ENCODE peak calls at places on chromosomes 16 and 17, in four cellular contexts. Z is PC-3; X is CD8-positive, alpha-beta T cell; B is lung. O is an unnamed sample. For H3K4me1, the result is how much of the 10 kb centered on the place peaks cover.

GRCh38 chr17:2406903-2407790 is 6.3 kb upstream of the MNT start:
- DNase-seq in X (no peak), B (no peak), Z (peak), O (peak)

GRCh38 chr17:46875849-46876352 is 24.5 kb downstream of the WNT9B start:
- DNase-seq in B (no peak), X (no peak), Z (no peak), O (no peak)

GRCh38 chr17:80632046-80632581 is 87.5 kb downstream of the RPTOR start:
- DNase-seq in X (no peak), Z (no peak), B (no peak), O (no peak)

GRCh38 chr17:80071116-80071980 is 30.0 kb upstream of the GAA start:
- DNase-seq in X (no peak), Z (no peak), B (peak), O (peak)

GRCh38 chr17:6639651-6640535 is 618 bp downstream of the KIAA0753 start:
- DNase-seq in X (peak), B (no peak), Z (peak), O (no peak)

GRCh38 chr16:85724936-85725335 is 26.0 kb downstream of the C16orf74 start:
- DNase-seq in B (no peak), X (no peak), Z (no peak), O (no peak)

GRCh38 chr17:1462164-1463112 is 6.4 kb upstream of the CRK start:
- DNase-seq in X (no peak), B (no peak), Z (no peak), O (no peak)

GRCh38 chr17:11935734-11936406 is 61.4 kb downstream of the ZNF18 start:
- DNase-seq in B (peak), X (no peak), Z (peak), O (no peak)

GRCh38 chr16:53465606-53466290 is 31.5 kb downstream of the RBL2 start:
- DNase-seq in B (no peak), X (no peak), Z (peak), O (no peak)

GRCh38 chr17:68531252-68531651 is 19.0 kb downstream of the PRKAR1A start:
- DNase-seq in B (no peak), X (no peak), Z (no peak), O (no peak)

GRCh38 chr16:68382296-68382718 is 66.0 kb downstream of the SMPD3 start:
- DNase-seq in X (no peak), Z (no peak), B (no peak), O (no peak)

GRCh38 chr17:1491406-1492248 is 859 bp downstream of the MYO1C start:
- DNase-seq in B (peak), X (no peak), Z (peak), O (no peak)

GRCh38 chr17:60524463-60525346 is 1.3 kb downstream of the APPBP2 start:
- DNase-seq in X (no peak), B (no peak), Z (peak), O (no peak)

GRCh38 chr17:50375858-50376538 is 3.0 kb downstream of the EME1 start:
- DNase-seq in B (no peak), Z (no peak), X (no peak), O (no peak)

GRCh38 chr16:66690106-66690847 is 6.3 kb downstream of the CMTM4 start:
- DNase-seq in Z (no peak), B (no peak), X (no peak), O (no peak)

GRCh38 chr17:2055494-2056220 is 754 bp downstream of the HIC1 start:
- DNase-seq in B (no peak), X (no peak), Z (no peak), O (no peak)

GRCh38 chr17:77200711-77201110 is 59.9 kb downstream of the SEC14L1 start:
- DNase-seq in Z (no peak), X (no peak), B (no peak), O (no peak)

GRCh38 chr17:31802502-31802901 is 56.5 kb downstream of the COPRS start:
- DNase-seq in X (no peak), B (no peak), Z (no peak), O (no peak)

GRCh38 chr17:43936434-43936833 is 5.8 kb downstream of the PPY start:
- DNase-seq in X (no peak), Z (peak), B (no peak), O (no peak)

GRCh38 chr16:24729967-24730815 is 740 bp downstream of the TNRC6A start:
- DNase-seq in X (peak), Z (no peak), B (no peak), O (no peak)

GRCh38 chr17:60231691-60232090 is 81.9 kb downstream of the CA4 start:
- DNase-seq in Z (no peak), B (no peak), X (no peak), O (no peak)

GRCh38 chr16:12362482-12363458 is 386.2 kb downstream of the SNX29 start:
- DNase-seq in X (no peak), Z (no peak), B (no peak), O (peak)

GRCh38 chr17:48910370-48910769 is 2.2 kb downstream of the UBE2Z start:
- DNase-seq in Z (peak), X (no peak), B (no peak), O (no peak)

GRCh38 chr17:2067559-2067958 is 12.7 kb downstream of the HIC1 start:
- DNase-seq in X (no peak), Z (no peak), B (no peak), O (no peak)

GRCh38 chr17:7462474-7463367 is 16.7 kb downstream of the ZBTB4 start:
- DNase-seq in X (no peak), B (no peak), Z (no peak), O (no peak)

GRCh38 chr16:53784312-53784711 is 80.4 kb downstream of the FTO start:
- DNase-seq in X (no peak), Z (peak), B (no peak), O (no peak)

GRCh38 chr16:84357191-84357651 is 11.1 kb upstream of the ATP2C2 start:
- DNase-seq in X (no peak), B (no peak), Z (peak), O (no peak)

GRCh38 chr16:85390511-85391174 is 222.5 kb upstream of the GSE1 start:
- DNase-seq in B (peak), X (no peak), Z (peak), O (peak)

GRCh38 chr17:18966831-18967624 is 15.1 kb downstream of the SLC5A10 start:
- DNase-seq in Z (no peak), X (no peak), B (no peak), O (no peak)

GRCh38 chr17:2433696-2434095 is 32.8 kb upstream of the MNT start:
- DNase-seq in Z (peak), X (no peak), B (no peak), O (no peak)

GRCh38 chr16:11497851-11498289 is 88.8 kb downstream of the LITAF start:
- DNase-seq in Z (no peak), X (no peak), B (no peak), O (peak)

GRCh38 chr17:82831818-82832200 is 8.0 kb downstream of the ZNF750 start:
- DNase-seq in B (no peak), Z (no peak), X (no peak), O (no peak)

GRCh38 chr16:69927056-69927757 is 23.9 kb upstream of the CLEC18A start:
- DNase-seq in B (no peak), X (no peak), Z (no peak), O (peak)

GRCh38 chr17:36072431-36073121 is 8.5 kb downstream of the CCL18 start:
- DNase-seq in B (peak), X (peak), Z (peak), O (no peak)

GRCh38 chr17:77445030-77445907 is 304.5 kb downstream of the SEC14L1 start:
- DNase-seq in Z (no peak), B (no peak), X (peak), O (no peak)

GRCh38 chr17:15398736-15399331 is 57.4 kb upstream of the TEKT3 start:
- DNase-seq in Z (peak), X (no peak), B (no peak), O (no peak)

GRCh38 chr17:48471807-48472484 is 41.9 kb upstream of the SKAP1 start:
- DNase-seq in B (no peak), Z (no peak), X (no peak), O (no peak)

GRCh38 chr16:85810097-85810741 is 10.7 kb downstream of the COX4I1 start:
- DNase-seq in B (no peak), X (no peak), Z (no peak), O (no peak)

GRCh38 chr17:76171701-76172100 is 30.7 kb upstream of the FOXJ1 start:
- DNase-seq in X (no peak), Z (no peak), B (no peak), O (no peak)

GRCh38 chr16:77993111-77993571 is 29.2 kb upstream of the CLEC3A start:
- DNase-seq in X (no peak), Z (no peak), B (no peak), O (no peak)

GRCh38 chr17:39739020-39739884 is 1.5 kb downstream of the GRB7 start:
- DNase-seq in Z (peak), X (no peak), B (peak), O (no peak)

GRCh38 chr17:39737761-39738567 is at the start of gene GRB7:
- DNase-seq in B (peak), Z (peak), X (no peak), O (no peak)

GRCh38 chr17:39738568-39738901 is 797 bp downstream of the GRB7 start:
- DNase-seq in X (peak), B (no peak), Z (peak), O (no peak)

GRCh38 chr17:39740357-39741111 is 2.8 kb downstream of the GRB7 start:
- DNase-seq in X (no peak), B (no peak), Z (peak), O (no peak)

DNA sequence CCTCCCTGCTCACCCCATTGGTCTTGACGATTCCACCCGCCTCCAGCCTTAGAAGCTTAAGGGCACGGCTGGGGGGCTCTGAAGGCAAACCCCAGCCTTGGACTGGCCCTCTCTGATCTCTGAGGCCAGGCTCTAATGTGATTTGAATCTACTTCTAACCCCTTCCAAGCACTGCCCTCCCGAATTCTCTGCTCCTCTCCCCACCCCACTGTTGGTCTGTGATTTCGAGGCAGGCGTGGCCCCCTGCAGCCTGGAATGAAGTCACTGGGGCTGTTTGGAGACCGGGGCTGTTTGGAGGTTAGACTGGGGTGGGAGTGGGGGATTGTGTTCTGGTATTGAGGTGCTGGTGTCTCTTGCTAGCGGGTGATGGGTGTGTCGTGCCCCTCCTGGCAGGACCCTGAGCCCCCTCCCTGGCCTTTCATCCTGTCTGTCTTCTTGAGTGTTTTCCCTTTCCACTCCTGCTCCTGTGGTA is 2.2 kb downstream of the GRB7 start:
- DNase-seq in Z (peak), X (no peak), B (no peak), O (no peak)
- H3K4me3 ChIP-seq in Z (peak), X (no peak), B (peak), O (peak)

GRCh38 chr17:74325743-74326379 is at the start of gene KIF19:
- DNase-seq in X (peak), Z (no peak), B (peak), O (no peak)
- H3K4me1 ChIP-seq in X (under half), Z (under half), B (under half), O (under half)

DNA sequence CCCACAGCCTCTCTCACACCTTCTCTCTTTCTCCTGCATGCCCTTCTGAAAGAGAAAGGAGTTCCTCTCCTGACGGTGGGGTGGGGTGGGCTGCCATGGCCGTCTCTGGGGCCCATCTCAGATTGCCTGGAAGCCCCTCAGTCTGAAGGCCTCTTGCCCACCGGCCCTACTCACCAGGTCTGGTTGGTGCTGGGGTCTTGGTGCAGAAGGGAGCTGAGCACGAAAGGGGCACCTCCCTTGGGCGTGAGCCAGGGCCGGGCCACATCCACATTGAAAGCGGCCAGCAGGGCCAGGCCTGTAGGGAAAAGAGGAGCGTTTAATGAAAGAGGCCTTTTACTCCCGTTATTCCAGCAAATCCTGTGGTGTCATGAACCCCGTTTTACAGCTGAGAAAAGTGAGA is 23.6 kb downstream of the ITGAE start:
- DNase-seq in X (no peak), Z (no peak), B (no peak), O (no peak)
- H3K4me3 ChIP-seq in X (no peak), Z (no peak), B (no peak), O (no peak)

GRCh38 chr17:79019260-79019630 is 4.7 kb upstream of the C1QTNF1 start:
- DNase-seq in B (no peak), X (no peak), Z (no peak), O (no peak)
- H3K4me1 ChIP-seq in B (under half), X (under half), Z (under half), O (under half)

GRCh38 chr17:40548982-40549680 is 16.1 kb downstream of the CCR7 start:
- DNase-seq in X (no peak), Z (peak), B (peak), O (peak)

GRCh38 chr17:40545660-40546059 is 19.6 kb downstream of the CCR7 start:
- DNase-seq in B (no peak), Z (no peak), X (no peak), O (no peak)

GRCh38 chr17:40548491-40548981 is 16.7 kb downstream of the CCR7 start:
- DNase-seq in X (no peak), B (peak), Z (no peak), O (peak)

GRCh38 chr17:40547079-40547784 is 18.0 kb downstream of the CCR7 start:
- DNase-seq in Z (no peak), B (peak), X (peak), O (no peak)

DNA sequence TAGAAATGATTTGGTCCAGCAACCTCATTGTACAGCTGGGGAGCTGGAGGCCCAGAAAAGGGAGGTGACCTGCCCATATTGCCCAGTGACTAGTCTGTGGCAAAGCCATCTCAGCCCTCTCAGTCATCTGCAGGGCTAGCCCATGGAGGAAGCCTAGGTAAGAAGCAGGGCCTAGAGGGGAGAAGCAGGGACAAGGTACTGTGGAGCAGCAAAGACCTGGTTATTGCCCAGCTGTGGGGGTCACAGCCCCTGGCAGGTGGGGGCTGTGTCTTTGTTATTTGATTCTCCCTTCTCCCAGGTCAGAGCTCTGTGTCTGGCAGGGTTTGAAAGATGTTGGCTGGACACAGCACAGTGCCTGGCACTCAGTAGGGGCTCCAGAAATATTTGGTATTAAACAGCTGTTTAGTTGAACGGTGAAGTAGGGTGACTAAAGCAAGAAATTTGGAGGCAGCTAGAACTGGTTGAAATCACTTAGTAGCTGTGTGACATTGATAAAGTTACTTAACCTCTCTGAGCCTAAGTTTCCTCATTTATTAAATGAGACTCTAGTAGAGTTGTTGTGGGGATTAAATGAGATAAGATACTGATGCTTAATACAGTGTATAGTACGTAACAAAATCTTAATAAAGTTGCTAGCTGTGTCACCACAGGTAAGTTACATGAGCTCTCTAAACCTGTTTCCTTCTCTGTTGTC is 17.3 kb downstream of the CCR7 start:
- DNase-seq in X (no peak), B (peak), Z (no peak), O (peak)
- H3K4me3 ChIP-seq in X (no peak), B (no peak), Z (no peak), O (no peak)

GRCh38 chr17:57375770-57376181 is 119.5 kb downstream of the MSI2 start:
- DNase-seq in B (no peak), Z (no peak), X (no peak), O (no peak)

GRCh38 chr17:57380055-57380356 is 123.7 kb downstream of the MSI2 start:
- DNase-seq in B (no peak), X (no peak), Z (no peak), O (no peak)

GRCh38 chr17:57375040-57375769 is 118.9 kb downstream of the MSI2 start:
- DNase-seq in X (no peak), B (no peak), Z (no peak), O (no peak)

GRCh38 chr17:57379237-57380054 is 123.1 kb downstream of the MSI2 start:
- DNase-seq in X (no peak), B (no peak), Z (no peak), O (no peak)

DNA sequence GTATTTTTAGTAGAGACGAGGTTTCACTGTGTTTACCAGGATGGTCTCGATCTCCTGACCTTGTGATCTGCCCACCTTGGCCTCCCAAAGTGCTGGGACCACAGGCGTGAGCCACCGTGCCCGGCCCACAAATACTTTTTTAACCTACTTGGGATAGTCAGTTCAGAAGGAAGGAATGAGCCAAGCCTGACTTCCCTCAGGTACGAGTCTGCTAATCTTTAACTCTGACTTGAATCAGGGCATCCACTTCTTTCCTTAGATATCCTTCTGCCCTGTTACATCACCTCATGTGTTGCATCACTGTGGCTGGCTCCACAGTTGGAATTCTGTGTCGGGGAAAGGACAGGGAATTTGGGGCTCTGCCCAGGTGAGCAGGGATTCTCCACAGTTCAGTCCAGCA is 120.8 kb downstream of the MSI2 start:
- DNase-seq in Z (no peak), X (no peak), B (no peak), O (no peak)
- H3K4me1 ChIP-seq in Z (under half), X (under half), B (under half), O (under half)

GRCh38 chr17:65088621-65089385 is 32.3 kb upstream of the GNA13 start:
- DNase-seq in X (no peak), Z (peak), B (no peak), O (no peak)
- H3K4me3 ChIP-seq in X (no peak), Z (no peak), B (no peak), O (no peak)

O was measured in right atrium auricular region.